ENCODE peak calls at places on chromosomes 3 and 15, in four cellular contexts. K is left cardiac atrium; Q is activated gamma-delta T cell treated with anti-CD3 and anti-CD28 coated beads, Interleukin-2, amount 50 U/mL, for 16 hours; D is SHP77 treated with DMSO at 0.1 percent for 48 hours. Y is an unnamed sample.

GRCh38 chr15:49832421-49832980 is 211.7 kb downstream of the DTWD1 start:
- DNase-seq in D (no peak), Q (no peak), K (no peak), Y (no peak)

GRCh38 chr3:10628902-10629700 is 123.7 kb upstream of the ATP2B2 start:
- DNase-seq in D (no peak), K (no peak), Q (no peak), Y (no peak)

GRCh38 chr3:158847466-158847849 is 45.6 kb downstream of the MFSD1 start:
- DNase-seq in K (no peak), D (no peak), Q (no peak), Y (no peak)

GRCh38 chr3:50807266-50807665 is 132.5 kb downstream of the DOCK3 start:
- DNase-seq in Q (no peak), D (peak; percentile 89), K (no peak), Y (no peak)

GRCh38 chr3:14898929-14899328 is 48.5 kb upstream of the NR2C2 start:
- DNase-seq in Q (no peak), D (no peak), K (no peak), Y (no peak)

GRCh38 chr3:45993421-45994027 is 2.1 kb downstream of the FYCO1 start:
- DNase-seq in D (no peak), K (no peak), Q (peak; percentile 30), Y (no peak)

GRCh38 chr15:51846463-51847230 is 17.2 kb downstream of the TMOD3 start:
- DNase-seq in Q (no peak), D (no peak), K (no peak), Y (no peak)

GRCh38 chr15:65277015-65277414 is 9.7 kb downstream of the PARP16 start:
- DNase-seq in Q (no peak), D (no peak), K (no peak), Y (no peak)

GRCh38 chr3:139291276-139292051 is 52.4 kb upstream of the MRPS22 start:
- DNase-seq in K (no peak), D (no peak), Q (no peak), Y (no peak)

GRCh38 chr3:77038928-77039605 is 832 bp upstream of the ROBO2 start:
- DNase-seq in Q (no peak), K (peak; percentile 17), D (no peak), Y (no peak)

GRCh38 chr15:70159397-70160009 is 61.8 kb upstream of the TLE3 start:
- DNase-seq in D (no peak), K (no peak), Q (no peak), Y (no peak)

GRCh38 chr3:21745971-21746370 is 5.0 kb downstream of the ZNF385D start:
- DNase-seq in K (no peak), Q (no peak), D (no peak), Y (no peak)

GRCh38 chr3:171556574-171557145 is 96.5 kb upstream of the TNIK start:
- DNase-seq in D (no peak), K (no peak), Q (no peak), Y (no peak)

GRCh38 chr3:43523454-43524053 is 98.3 kb downstream of the ANO10 start:
- DNase-seq in Q (no peak), K (no peak), D (no peak), Y (no peak)

GRCh38 chr3:24462737-24463136 is 31.9 kb downstream of the THRB start:
- DNase-seq in D (no peak), K (no peak), Q (no peak), Y (no peak)

GRCh38 chr3:124558898-124559649 is 171.2 kb upstream of the UMPS start:
- DNase-seq in K (peak; percentile 78), D (peak; percentile 15), Q (no peak), Y (peak; percentile 79)

GRCh38 chr3:177211503-177212277 is 14.4 kb upstream of the TBL1XR1 start:
- DNase-seq in D (peak; percentile 81), K (no peak), Q (no peak), Y (no peak)

GRCh38 chr3:107775958-107776357 is 253.2 kb downstream of the BBX start:
- DNase-seq in D (no peak), K (no peak), Q (no peak), Y (no peak)

GRCh38 chr3:160697628-160698382 is 20.8 kb downstream of the ARL14 start:
- DNase-seq in D (no peak), K (no peak), Q (no peak), Y (no peak)

GRCh38 chr3:133886031-133886722 is 9.5 kb downstream of the RAB6B start:
- DNase-seq in K (no peak), Q (no peak), D (no peak), Y (no peak)

GRCh38 chr3:193884652-193885051 is 251.3 kb upstream of the HES1 start:
- DNase-seq in K (no peak), D (no peak), Q (no peak), Y (no peak)

GRCh38 chr3:52704611-52705437 is 767 bp downstream of the GLT8D1 start:
- DNase-seq in D (no peak), K (no peak), Q (no peak), Y (no peak)

GRCh38 chr3:67073812-67074211 is 75.7 kb downstream of the KBTBD8 start:
- DNase-seq in D (no peak), K (no peak), Q (no peak), Y (no peak)

GRCh38 chr15:28942046-28942445 is 56.3 kb downstream of the APBA2 start:
- DNase-seq in D (no peak), K (no peak), Q (no peak), Y (no peak)

GRCh38 chr15:88250826-88251225 is 5.7 kb downstream of the NTRK3 start:
- DNase-seq in K (no peak), D (no peak), Q (no peak), Y (no peak)

GRCh38 chr3:111714305-111714704 is 119.2 kb upstream of the ZBED2 start:
- DNase-seq in Q (no peak), K (no peak), D (no peak), Y (no peak)

GRCh38 chr3:113832477-113833164 is 6.0 kb upstream of the GRAMD1C start:
- DNase-seq in D (no peak), Q (no peak), K (no peak), Y (no peak)

GRCh38 chr3:36784012-36784763 is 19.8 kb upstream of the DCLK3 start:
- DNase-seq in K (no peak), D (no peak), Q (no peak), Y (no peak)

GRCh38 chr3:11306815-11307589 is 34.8 kb downstream of the ATG7 start:
- DNase-seq in Q (peak; percentile 19), K (no peak), D (no peak), Y (no peak)

GRCh38 chr3:34109846-34110245 is 311.4 kb downstream of the PDCD6IP start:
- DNase-seq in D (no peak), Q (no peak), K (no peak), Y (no peak)

GRCh38 chr3:43162573-43163084 is 56.8 kb upstream of the POMGNT2 start:
- DNase-seq in K (no peak), Q (no peak), D (no peak), Y (no peak)

GRCh38 chr3:10551139-10551538 is 45.8 kb upstream of the ATP2B2 start:
- DNase-seq in Q (no peak), K (no peak), D (no peak), Y (no peak)

GRCh38 chr3:143226678-143227291 is 107.2 kb downstream of the CHST2 start:
- DNase-seq in K (no peak), Q (no peak), D (no peak), Y (no peak)

GRCh38 chr3:112671930-112672715 is 31.2 kb upstream of the CCDC80 start:
- DNase-seq in K (no peak), Q (no peak), D (no peak), Y (no peak)

GRCh38 chr3:1446531-1446930 is 353.7 kb downstream of the CNTN6 start:
- DNase-seq in K (no peak), Q (no peak), D (no peak), Y (no peak)

GRCh38 chr3:96960661-96961330 is 146.4 kb downstream of the EPHA6 start:
- DNase-seq in Q (no peak), D (no peak), K (no peak), Y (no peak)